ENCODE peak calls at places on chromosome 10, in ten cellular contexts. G is IMR-90, L is suprapubic skin, M is A549, Z is right lobe of liver, B is uterus, H is GM12891, T is body of pancreas, O is GM12892, C is erythroblast. K is an unnamed sample.

GRCh38 chr10:120460191-120460590 is 3.2 kb downstream of the PLPP4 start:
- DNase-seq in G (no peak), L (no peak), M (no peak), Z (no peak), B (no peak), H (no peak), T (no peak), O (no peak), C (no peak), K (no peak)

GRCh38 chr10:129888784-129889616 is 75.1 kb downstream of the EBF3 start:
- DNase-seq in G (peak), L (no peak), M (peak), Z (peak), B (no peak), H (peak), T (peak), O (peak), C (peak), K (peak)

GRCh38 chr10:132107211-132107946 is 41.6 kb downstream of the JAKMIP3 start:
- DNase-seq in G (no peak), L (no peak), M (no peak), Z (no peak), B (no peak), H (no peak), T (peak), O (no peak), C (no peak), K (no peak)

GRCh38 chr10:5977471-5978370 is at the start of gene IL15RA:
- DNase-seq in G (peak), L (peak), M (peak), Z (peak), B (peak), H (peak), T (peak), O (peak), C (peak), K (peak)

GRCh38 chr10:103772096-103772845 is 83.1 kb downstream of the SH3PXD2A start:
- DNase-seq in G (peak), L (peak), M (peak), Z (peak), B (peak), H (peak), T (peak), O (peak), C (peak), K (no peak)

GRCh38 chr10:31830887-31831286 is 97.7 kb downstream of the ARHGAP12 start:
- DNase-seq in G (peak), L (no peak), M (no peak), Z (no peak), B (no peak), H (no peak), T (no peak), O (no peak), C (no peak), K (no peak)

GRCh38 chr10:63763744-63764143 is 242.5 kb downstream of the REEP3 start:
- DNase-seq in G (peak), L (no peak), M (no peak), Z (no peak), B (no peak), H (no peak), T (no peak), O (no peak), C (no peak), K (peak)

GRCh38 chr10:124568339-124568738 is 106.7 kb downstream of the LHPP start:
- DNase-seq in G (no peak), L (peak), M (no peak), Z (no peak), B (no peak), H (no peak), T (no peak), O (no peak), C (no peak), K (no peak)

GRCh38 chr10:325282-325681 is 190.0 kb downstream of the ZMYND11 start:
- DNase-seq in G (no peak), L (no peak), M (no peak), Z (no peak), B (no peak), H (no peak), T (no peak), O (no peak), C (no peak), K (no peak)

GRCh38 chr10:90168244-90168643 is 466.9 kb downstream of the KIF20B start:
- DNase-seq in G (no peak), L (no peak), M (no peak), Z (no peak), B (no peak), H (no peak), T (no peak), O (no peak), C (no peak), K (no peak)

GRCh38 chr10:77149001-77149400 is 488.6 kb downstream of the KCNMA1 start:
- DNase-seq in G (no peak), L (no peak), M (no peak), Z (no peak), B (no peak), H (no peak), T (no peak), O (no peak), C (no peak), K (no peak)

GRCh38 chr10:80463868-80464267 is 9.8 kb downstream of the TSPAN14 start:
- DNase-seq in G (no peak), L (no peak), M (no peak), Z (no peak), B (no peak), H (no peak), T (no peak), O (no peak), C (no peak), K (no peak)
- TF ChIP-seq POLR2A in G (no peak), L (no peak), M (no peak), Z (no peak), B (no peak), H (no peak), T (no peak), O (no peak), C (no peak), K (no peak)

GRCh38 chr10:116742367-116743265 is at the start of gene HSPA12A:
- DNase-seq in G (peak), L (peak), M (peak), Z (peak), B (peak), H (peak), T (peak), O (peak), C (peak), K (peak)
- TF ChIP-seq POLR2A in G (peak), L (no peak), M (peak), Z (peak), B (peak), H (no peak), T (peak), O (no peak), C (no peak), K (peak)

DNA sequence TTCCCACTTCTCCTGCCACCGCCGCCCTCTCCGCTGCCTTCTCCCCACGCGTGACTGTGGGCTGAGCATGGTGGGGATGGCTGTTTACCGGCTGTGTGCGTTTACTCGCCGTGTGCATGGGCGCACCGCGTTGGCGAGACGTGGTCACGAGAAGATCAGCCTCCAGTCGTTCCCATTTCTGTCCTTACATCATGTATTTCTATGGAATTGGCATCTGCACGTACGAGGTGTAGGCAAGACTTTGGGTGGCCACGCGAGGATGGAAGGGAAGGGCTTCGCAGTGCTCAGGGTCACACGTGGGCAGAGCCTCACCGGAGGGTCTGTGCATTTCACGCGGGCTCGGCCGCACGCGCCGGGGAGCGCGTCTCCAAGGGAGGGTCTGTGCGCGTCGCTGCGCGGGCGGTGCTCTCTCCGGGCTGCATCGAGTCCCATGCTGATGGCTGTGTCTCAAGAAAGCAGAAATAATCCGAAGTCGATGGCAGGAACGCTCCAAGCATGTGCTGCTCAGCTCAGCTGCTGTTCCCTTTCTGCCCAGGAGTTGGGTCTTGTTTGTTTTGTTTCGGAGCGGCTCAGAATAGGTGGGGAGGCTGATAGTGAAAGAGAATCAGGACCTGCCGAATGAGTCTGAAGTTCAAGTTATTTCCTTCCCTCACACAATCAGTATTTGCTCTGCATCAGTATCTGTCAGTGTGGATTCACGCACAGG is 973 bp downstream of the CAMK1D start:
- DNase-seq in G (peak), L (peak), M (peak), Z (peak), B (no peak), H (peak), T (peak), O (no peak), C (peak), K (no peak)
- TF ChIP-seq POLR2A in G (no peak), L (no peak), M (no peak), Z (peak), B (no peak), H (no peak), T (peak), O (peak), C (no peak), K (no peak)

DNA sequence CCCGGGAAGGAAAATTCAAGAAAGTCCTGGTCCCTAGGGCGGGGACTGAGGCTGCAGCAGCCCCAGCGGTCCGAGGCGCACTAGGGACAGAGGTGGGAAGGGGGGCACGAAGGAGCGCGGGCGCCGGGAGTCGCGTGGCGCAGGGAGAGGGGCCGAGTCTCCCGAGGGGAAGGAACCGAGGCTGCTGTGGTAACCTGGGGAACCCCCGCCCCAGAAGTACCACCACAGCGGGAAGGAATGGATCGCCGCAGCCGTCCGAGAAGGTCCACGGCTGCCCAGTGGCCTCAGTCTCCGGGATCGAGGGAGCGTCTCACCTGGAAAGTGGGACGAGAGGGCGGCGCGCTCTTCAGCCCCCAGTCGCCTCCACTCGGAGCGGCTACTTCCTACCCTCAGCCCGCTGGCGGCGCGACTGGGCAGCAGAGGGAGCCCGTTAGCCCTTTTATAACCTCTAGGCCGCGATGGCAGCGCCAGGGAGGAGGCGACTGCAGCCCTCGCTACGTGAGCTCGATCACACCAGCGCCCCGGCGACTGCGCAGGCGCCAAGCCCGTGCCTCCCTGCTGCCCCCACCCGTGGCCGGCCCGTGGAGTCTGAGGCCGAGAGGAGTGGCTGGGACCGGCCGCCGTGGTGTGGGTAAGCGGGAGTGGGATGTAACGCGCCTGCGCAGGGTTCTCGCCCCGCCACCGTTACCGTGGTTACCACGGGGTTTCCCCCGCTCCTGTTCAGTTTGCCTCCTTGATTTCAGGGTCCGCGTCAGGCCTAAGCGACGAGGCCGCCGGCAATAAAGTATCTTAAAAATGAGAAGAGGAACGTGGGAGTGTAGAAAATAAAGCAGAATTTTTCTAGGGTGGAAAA is at the start of gene P4HA1:
- DNase-seq in G (peak), L (peak), M (peak), Z (peak), B (peak), H (peak), T (peak), O (peak), C (peak), K (peak)
- TF ChIP-seq POLR2A in G (peak), L (peak), M (peak), Z (peak), B (peak), H (peak), T (peak), O (peak), C (peak), K (peak)